ENCODE peak calls at places on chromosomes 16 and 17, in five cellular contexts. R is CD8-positive, alpha-beta T cell; Q is choroid plexus epithelial cell; D is AG04450; Y is IMR-90. S is an unnamed sample.

GRCh38 chr16:64892843-64893242 is 229.0 kb downstream of the CDH11 start:
- DNase-seq in Y (peak; percentile 93), Q (peak; percentile 91), R (no peak), D (peak; percentile 75), S (peak; percentile 64)

GRCh38 chr16:73096510-73096909 is 48.6 kb upstream of the ZFHX3 start:
- DNase-seq in Q (no peak), R (no peak), D (no peak), Y (no peak), S (no peak)

GRCh38 chr17:29590261-29590978 is 972 bp upstream of the GIT1 start:
- DNase-seq in Q (peak; percentile 48), D (no peak), R (no peak), Y (peak; percentile 58), S (peak; percentile 66)

GRCh38 chr16:55521792-55522191 is 12.9 kb downstream of the LPCAT2 start:
- DNase-seq in Q (no peak), R (no peak), Y (no peak), D (no peak), S (no peak)

GRCh38 chr16:49876716-49877129 is 20.8 kb upstream of the ZNF423 start:
- DNase-seq in Y (no peak), Q (peak; percentile 53), R (no peak), D (no peak), S (no peak)

GRCh38 chr16:19331794-19332193 is 46.3 kb downstream of the CLEC19A start:
- DNase-seq in D (no peak), Q (no peak), R (no peak), Y (no peak), S (no peak)

GRCh38 chr16:86991679-86992078 is 325.5 kb downstream of the C16orf95 start:
- DNase-seq in Y (peak; percentile 88), R (no peak), Q (peak; percentile 33), D (peak; percentile 39), S (no peak)

GRCh38 chr17:69834494-69834893 is 240.5 kb upstream of the KCNJ16 start:
- DNase-seq in R (no peak), Y (no peak), D (no peak), Q (no peak), S (no peak)

GRCh38 chr17:34095101-34095500 is 160.0 kb upstream of the CCL2 start:
- DNase-seq in D (no peak), R (no peak), Y (no peak), Q (no peak), S (no peak)

GRCh38 chr17:79156463-79157095 is 82.0 kb downstream of the ENGASE start:
- DNase-seq in D (no peak), R (no peak), Y (no peak), Q (no peak), S (no peak)

GRCh38 chr17:74239169-74239568 is 25.8 kb downstream of the TTYH2 start:
- DNase-seq in D (no peak), R (no peak), Y (no peak), Q (no peak), S (peak; percentile 79)

GRCh38 chr16:82004651-82005490 is 6.4 kb downstream of the SDR42E1 start:
- DNase-seq in Q (no peak), R (no peak), Y (no peak), D (no peak), S (no peak)

GRCh38 chr16:48919791-48920190 is 309.8 kb upstream of the N4BP1 start:
- DNase-seq in Q (no peak), Y (no peak), D (no peak), R (no peak), S (no peak)

GRCh38 chr16:51818342-51818944 is 667.4 kb upstream of the SALL1 start:
- DNase-seq in Y (peak; percentile 73), R (no peak), Q (peak; percentile 83), D (peak; percentile 44), S (peak; percentile 74)

GRCh38 chr16:85382717-85383118 is 230.4 kb upstream of the GSE1 start:
- DNase-seq in Y (no peak), Q (no peak), R (no peak), D (no peak), S (no peak)

GRCh38 chr17:41308251-41308917 is 725 bp downstream of the KRTAP16-1 start:
- DNase-seq in R (peak; percentile 75), Q (no peak), Y (no peak), D (no peak), S (no peak)

GRCh38 chr16:12229759-12230594 is 253.4 kb downstream of the SNX29 start:
- DNase-seq in D (peak; percentile 21), Y (peak; percentile 71), R (no peak), Q (peak; percentile 28), S (peak; percentile 31)

GRCh38 chr16:80233097-80233835 is 307.5 kb upstream of the DYNLRB2 start:
- DNase-seq in D (no peak), Q (peak; percentile 13), R (no peak), Y (no peak), S (peak; percentile 52)

GRCh38 chr16:31333686-31334649 is 21.0 kb upstream of the ITGAX start:
- DNase-seq in D (no peak), Y (peak; percentile 13), R (peak; percentile 29), Q (peak; percentile 30), S (peak; percentile 9)

GRCh38 chr17:18245038-18245776 is 13.3 kb downstream of the FLII start:
- DNase-seq in D (no peak), Q (no peak), Y (no peak), R (no peak), S (no peak)

GRCh38 chr16:73166972-73167550 is 119.1 kb upstream of the ZFHX3 start:
- DNase-seq in Y (no peak), D (no peak), Q (no peak), R (no peak), S (peak; percentile 71)

GRCh38 chr17:32127156-32127897 is 15.0 kb upstream of the RHOT1 start:
- DNase-seq in Q (peak; percentile 78), Y (peak; percentile 54), R (peak; percentile 81), D (peak; percentile 15), S (peak; percentile 76)

GRCh38 chr17:43356999-43357398 is 41.8 kb upstream of the ARL4D start:
- DNase-seq in D (peak; percentile 76), Y (peak; percentile 96), R (no peak), Q (peak; percentile 91), S (peak; percentile 92)

GRCh38 chr16:3058173-3059030 is 7.0 kb upstream of the IL32 start:
- DNase-seq in D (no peak), R (peak; percentile 45), Q (peak; percentile 38), Y (no peak), S (no peak)

GRCh38 chr16:4659363-4660353 is 33.7 kb upstream of the NUDT16L1 start:
- DNase-seq in Q (no peak), R (no peak), D (no peak), Y (no peak), S (peak; percentile 7)

GRCh38 chr17:81664051-81664470 is 2.3 kb downstream of the OXLD1 start:
- DNase-seq in Q (no peak), D (no peak), Y (no peak), R (no peak), S (no peak)

DNA sequence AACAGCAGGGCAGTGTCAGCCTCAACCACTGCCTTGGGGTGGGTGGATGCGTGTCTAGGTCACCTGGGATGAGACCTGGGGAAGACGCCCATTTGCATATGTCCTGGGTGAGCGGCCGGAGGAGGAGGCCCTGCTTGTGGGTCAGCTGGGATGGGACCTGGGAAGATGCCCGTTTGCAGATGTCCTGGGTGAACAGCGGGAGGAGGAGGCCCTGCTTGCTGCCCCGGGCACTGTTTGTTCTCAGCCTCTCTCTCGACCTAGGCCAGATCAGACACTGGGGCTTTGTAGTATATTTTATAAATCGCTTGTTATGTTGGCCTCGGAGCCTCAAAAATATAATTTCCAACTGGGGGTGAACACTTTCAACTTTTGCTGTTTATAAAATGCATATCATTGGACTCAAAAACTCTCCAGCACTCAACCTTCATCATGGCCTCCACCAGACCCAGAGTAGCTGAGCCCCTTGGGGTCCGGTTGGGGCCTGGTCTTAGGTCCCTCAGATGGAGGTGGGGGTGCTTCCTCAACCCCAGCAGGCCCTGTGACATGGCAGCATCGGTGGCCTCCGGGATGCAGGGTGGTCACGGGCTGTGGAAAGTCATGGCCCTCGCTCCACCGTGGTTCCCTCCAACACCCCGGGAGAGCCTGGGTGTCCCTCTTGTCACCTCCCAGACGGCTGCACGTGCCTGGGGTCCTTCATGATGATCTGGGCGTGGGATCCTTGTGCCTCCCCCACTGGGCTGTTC is 17.3 kb downstream of the DBNDD1 start:
- DNase-seq in R (no peak), Q (no peak), Y (no peak), D (no peak), S (no peak)
- H3K4me3 ChIP-seq in R (no peak overlapping the region), Q (no peak overlapping the region), Y (no peak overlapping the region), D (no peak overlapping the region), S (no peak overlapping the region)

DNA sequence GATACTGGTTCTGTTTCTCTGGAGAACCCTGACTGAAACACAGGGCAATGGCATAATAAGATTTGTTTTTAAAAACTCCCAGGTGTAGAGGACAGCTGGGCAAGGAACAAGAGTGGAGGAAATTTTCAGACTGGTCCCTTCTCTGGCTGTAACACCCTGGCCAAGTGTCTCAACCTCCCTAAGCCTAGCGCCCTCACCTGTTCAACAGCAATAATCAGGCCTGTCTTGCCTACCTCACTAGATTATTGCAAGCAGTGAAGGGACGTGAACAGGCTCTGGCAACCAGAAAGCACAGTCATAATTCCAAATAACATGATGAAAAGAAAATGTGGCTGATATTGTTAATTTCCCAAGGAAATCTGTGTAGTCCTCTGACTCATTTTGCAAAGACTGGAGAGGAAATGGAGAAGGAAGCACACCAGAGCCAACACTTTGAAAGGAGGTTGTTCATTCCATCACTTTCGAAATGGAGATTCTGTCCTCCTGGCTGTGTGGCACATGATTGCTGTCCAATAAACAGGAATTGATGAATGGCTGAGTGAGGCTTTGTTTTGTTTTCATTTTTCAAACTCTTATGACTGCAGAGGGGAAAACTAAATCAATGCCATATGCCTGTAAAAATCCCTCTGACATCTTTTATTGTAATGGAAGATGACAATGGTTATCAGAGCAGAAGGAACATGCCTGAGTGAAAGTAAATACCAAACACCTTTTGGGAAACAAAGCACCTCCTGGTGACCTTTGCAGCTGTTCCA is 87.4 kb upstream of the HLF start:
- DNase-seq in Y (no peak), Q (peak; percentile 21), D (no peak), R (no peak), S (peak; percentile 39)
- TF ChIP-seq CTCF in Y (no peak), Q (peak; percentile 21), D (no peak), R (no peak), S (no peak)

GRCh38 chr17:12974319-12974661 is 43.5 kb downstream of the ELAC2 start:
- DNase-seq in D (no peak), Q (no peak), Y (no peak), R (no peak), S (peak; percentile 10)

GRCh38 chr17:12967962-12968361 is 49.9 kb downstream of the ELAC2 start:
- DNase-seq in Q (no peak), R (no peak), Y (no peak), D (no peak), S (no peak)

GRCh38 chr17:12977008-12977751 is 40.6 kb downstream of the ELAC2 start:
- DNase-seq in R (no peak), Q (no peak), Y (peak; percentile 22), D (no peak), S (peak; percentile 20)

GRCh38 chr17:12979255-12979654 is 38.6 kb downstream of the ELAC2 start:
- DNase-seq in Y (no peak), Q (no peak), D (no peak), R (no peak), S (no peak)

GRCh38 chr17:12973496-12974318 is 44.1 kb downstream of the ELAC2 start:
- DNase-seq in Y (no peak), Q (no peak), D (no peak), R (no peak), S (no peak)
- H3K4me3 ChIP-seq in Y (peak overlapping the region; percentile 2), Q (peak overlapping the region; percentile 41), D (peak overlapping the region; percentile 51), R (no peak overlapping the region), S (peak overlapping the region; percentile 13)

DNA sequence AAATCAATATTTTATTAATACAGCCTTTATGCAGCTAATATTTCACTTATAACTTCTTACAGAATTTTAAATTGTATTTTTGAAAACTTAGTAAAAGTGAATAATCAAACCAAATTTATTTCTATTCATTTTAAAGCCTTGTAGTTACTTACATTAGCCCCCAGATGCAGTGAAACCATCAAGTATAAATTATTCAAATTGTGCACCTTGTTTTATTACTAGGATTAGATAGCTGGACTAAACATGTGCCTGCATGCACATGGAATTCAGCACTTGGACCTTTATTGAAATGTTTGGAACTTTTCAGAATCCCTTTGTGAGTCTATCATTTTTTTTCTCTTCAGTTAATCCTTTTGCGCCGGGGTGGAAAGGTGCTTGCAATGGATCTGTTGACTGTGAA is 4.7 kb downstream of the ZPBP2 start:
- DNase-seq in R (no peak), Q (no peak), D (peak; percentile 11), Y (peak; percentile 31), S (no peak)
- TF ChIP-seq CTCF in R (no peak), Q (no peak), D (peak; percentile 57), Y (peak; percentile 44), S (no peak)

S was measured in fibroblast of the aortic adventitia.